ENCODE peak calls at places on chromosomes 11 and 22, in five cellular contexts. One of them, this sample, is unnamed.

GRCh38 chr11:100675115-100675650 is 11.9 kb upstream of the ARHGAP42 start:
- DNase-seq in NCI-H82: peak
- DNase-seq in T follicular helper cell: no peak
- DNase-seq in CD8-positive, alpha-beta T cell: no peak
- DNase-seq in globus pallidus: no peak
- DNase-seq in this sample: no peak

GRCh38 chr22:19291218-19291579 is 320 bp downstream of the CLTCL1 start:
- DNase-seq in NCI-H82: peak
- DNase-seq in T follicular helper cell: no peak
- DNase-seq in CD8-positive, alpha-beta T cell: peak
- DNase-seq in globus pallidus: no peak
- DNase-seq in this sample: peak

GRCh38 chr11:63840356-63841060 is 1.6 kb downstream of the MARK2 start:
- DNase-seq in NCI-H82: peak
- DNase-seq in T follicular helper cell: no peak
- DNase-seq in CD8-positive, alpha-beta T cell: no peak
- DNase-seq in globus pallidus: no peak
- DNase-seq in this sample: no peak

GRCh38 chr11:66851698-66852465 is 5.0 kb upstream of the LRFN4 start:
- DNase-seq in NCI-H82: peak
- DNase-seq in T follicular helper cell: no peak
- DNase-seq in CD8-positive, alpha-beta T cell: no peak
- DNase-seq in globus pallidus: no peak
- DNase-seq in this sample: no peak

GRCh38 chr11:126992065-126992803 is 8.3 kb downstream of the KIRREL3 start:
- DNase-seq in NCI-H82: no peak
- DNase-seq in T follicular helper cell: no peak
- DNase-seq in CD8-positive, alpha-beta T cell: no peak
- DNase-seq in globus pallidus: no peak
- DNase-seq in this sample: no peak

GRCh38 chr22:40326905-40327735 is 19.2 kb upstream of the ADSL start:
- DNase-seq in NCI-H82: no peak
- DNase-seq in T follicular helper cell: no peak
- DNase-seq in CD8-positive, alpha-beta T cell: no peak
- DNase-seq in globus pallidus: no peak
- DNase-seq in this sample: no peak

GRCh38 chr11:78595431-78596130 is 20.9 kb upstream of the NARS2 start:
- DNase-seq in NCI-H82: no peak
- DNase-seq in T follicular helper cell: no peak
- DNase-seq in CD8-positive, alpha-beta T cell: no peak
- DNase-seq in globus pallidus: no peak
- DNase-seq in this sample: no peak

GRCh38 chr11:36075053-36075452 is 131.2 kb downstream of the LDLRAD3 start:
- DNase-seq in NCI-H82: no peak
- DNase-seq in T follicular helper cell: no peak
- DNase-seq in CD8-positive, alpha-beta T cell: no peak
- DNase-seq in globus pallidus: no peak
- DNase-seq in this sample: no peak

GRCh38 chr11:45895553-45896259 is 10.3 kb downstream of the MAPK8IP1 start:
- DNase-seq in NCI-H82: no peak
- DNase-seq in T follicular helper cell: no peak
- DNase-seq in CD8-positive, alpha-beta T cell: no peak
- DNase-seq in globus pallidus: no peak
- DNase-seq in this sample: no peak

GRCh38 chr11:97607301-97608000 is 1217.6 kb downstream of the JRKL start:
- DNase-seq in NCI-H82: no peak
- DNase-seq in T follicular helper cell: no peak
- DNase-seq in CD8-positive, alpha-beta T cell: no peak
- DNase-seq in globus pallidus: no peak
- DNase-seq in this sample: no peak

GRCh38 chr11:121194731-121195596 is 93.9 kb downstream of the TECTA start:
- DNase-seq in NCI-H82: peak
- DNase-seq in T follicular helper cell: peak
- DNase-seq in CD8-positive, alpha-beta T cell: peak
- DNase-seq in globus pallidus: peak
- DNase-seq in this sample: peak

GRCh38 chr11:95671768-95672167 is 117.8 kb downstream of the FAM76B start:
- DNase-seq in NCI-H82: no peak
- DNase-seq in T follicular helper cell: no peak
- DNase-seq in CD8-positive, alpha-beta T cell: no peak
- DNase-seq in globus pallidus: no peak
- DNase-seq in this sample: no peak

GRCh38 chr11:1880746-1881441 is 10.8 kb downstream of the PRR33 start:
- DNase-seq in NCI-H82: no peak
- DNase-seq in T follicular helper cell: no peak
- DNase-seq in CD8-positive, alpha-beta T cell: no peak
- DNase-seq in globus pallidus: no peak
- DNase-seq in this sample: no peak

GRCh38 chr11:62260261-62260953 is 9.6 kb upstream of the SCGB2A2 start:
- DNase-seq in NCI-H82: no peak
- DNase-seq in T follicular helper cell: no peak
- DNase-seq in CD8-positive, alpha-beta T cell: no peak
- DNase-seq in globus pallidus: no peak
- DNase-seq in this sample: no peak

GRCh38 chr11:132719684-132720083 is 812.6 kb downstream of the OPCML start:
- DNase-seq in NCI-H82: no peak
- DNase-seq in T follicular helper cell: no peak
- DNase-seq in CD8-positive, alpha-beta T cell: no peak
- DNase-seq in globus pallidus: no peak
- DNase-seq in this sample: no peak

GRCh38 chr11:6116638-6117037 is 9.2 kb downstream of the OR56B4 start:
- DNase-seq in NCI-H82: no peak
- DNase-seq in T follicular helper cell: no peak
- DNase-seq in CD8-positive, alpha-beta T cell: no peak
- DNase-seq in globus pallidus: no peak
- DNase-seq in this sample: no peak

GRCh38 chr11:33646629-33647028 is 54.0 kb downstream of the C11orf91 start:
- DNase-seq in NCI-H82: no peak
- DNase-seq in T follicular helper cell: no peak
- DNase-seq in CD8-positive, alpha-beta T cell: no peak
- DNase-seq in globus pallidus: no peak
- DNase-seq in this sample: no peak

GRCh38 chr22:22681221-22681739 is 36.9 kb downstream of the GGTLC2 start:
- DNase-seq in NCI-H82: no peak
- DNase-seq in T follicular helper cell: no peak
- DNase-seq in CD8-positive, alpha-beta T cell: no peak
- DNase-seq in globus pallidus: no peak
- DNase-seq in this sample: no peak

GRCh38 chr22:45757068-45757467 is 85.4 kb downstream of the ATXN10 start:
- DNase-seq in NCI-H82: no peak
- DNase-seq in T follicular helper cell: no peak
- DNase-seq in CD8-positive, alpha-beta T cell: no peak
- DNase-seq in globus pallidus: peak
- DNase-seq in this sample: no peak

GRCh38 chr11:65298655-65299179 is 15.9 kb upstream of the CDC42EP2 start:
- DNase-seq in NCI-H82: no peak
- DNase-seq in T follicular helper cell: no peak
- DNase-seq in CD8-positive, alpha-beta T cell: no peak
- DNase-seq in globus pallidus: no peak
- DNase-seq in this sample: no peak

GRCh38 chr11:119991022-119991404 is 146.9 kb downstream of the TRIM29 start:
- DNase-seq in NCI-H82: no peak
- DNase-seq in T follicular helper cell: no peak
- DNase-seq in CD8-positive, alpha-beta T cell: no peak
- DNase-seq in globus pallidus: no peak
- DNase-seq in this sample: no peak

GRCh38 chr11:8098361-8098760 is 17.4 kb downstream of the TUB start:
- DNase-seq in NCI-H82: no peak
- DNase-seq in T follicular helper cell: no peak
- DNase-seq in CD8-positive, alpha-beta T cell: no peak
- DNase-seq in globus pallidus: no peak
- DNase-seq in this sample: no peak

GRCh38 chr11:128394436-128395089 is 192.8 kb downstream of the ETS1 start:
- DNase-seq in NCI-H82: no peak
- DNase-seq in T follicular helper cell: no peak
- DNase-seq in CD8-positive, alpha-beta T cell: no peak
- DNase-seq in globus pallidus: no peak
- DNase-seq in this sample: no peak

GRCh38 chr11:21048626-21049025 is 379.2 kb downstream of the NELL1 start:
- DNase-seq in NCI-H82: no peak
- DNase-seq in T follicular helper cell: no peak
- DNase-seq in CD8-positive, alpha-beta T cell: no peak
- DNase-seq in globus pallidus: no peak
- DNase-seq in this sample: no peak

GRCh38 chr11:16750417-16750816 is 12.0 kb downstream of the C11orf58 start:
- DNase-seq in NCI-H82: peak
- DNase-seq in T follicular helper cell: no peak
- DNase-seq in CD8-positive, alpha-beta T cell: no peak
- DNase-seq in globus pallidus: no peak
- DNase-seq in this sample: no peak

GRCh38 chr11:13052130-13052541 is 43.0 kb downstream of the RASSF10 start:
- DNase-seq in NCI-H82: no peak
- DNase-seq in T follicular helper cell: no peak
- DNase-seq in CD8-positive, alpha-beta T cell: no peak
- DNase-seq in globus pallidus: no peak
- DNase-seq in this sample: no peak

GRCh38 chr22:48357961-48358360 is 1469.7 kb downstream of the BRD1 start:
- DNase-seq in NCI-H82: no peak
- DNase-seq in T follicular helper cell: no peak
- DNase-seq in CD8-positive, alpha-beta T cell: no peak
- DNase-seq in globus pallidus: no peak
- DNase-seq in this sample: no peak

GRCh38 chr11:74749965-74750296 is 1.3 kb downstream of the RNF169 start:
- DNase-seq in NCI-H82: no peak
- DNase-seq in T follicular helper cell: no peak
- DNase-seq in CD8-positive, alpha-beta T cell: no peak
- DNase-seq in globus pallidus: no peak
- DNase-seq in this sample: no peak

GRCh38 chr11:78338138-78338537 is 79.5 kb downstream of the GAB2 start:
- DNase-seq in NCI-H82: peak
- DNase-seq in T follicular helper cell: no peak
- DNase-seq in CD8-positive, alpha-beta T cell: no peak
- DNase-seq in globus pallidus: peak
- DNase-seq in this sample: no peak

GRCh38 chr22:45617948-45618347 is 53.7 kb upstream of the ATXN10 start:
- DNase-seq in NCI-H82: no peak
- DNase-seq in T follicular helper cell: no peak
- DNase-seq in CD8-positive, alpha-beta T cell: no peak
- DNase-seq in globus pallidus: no peak
- DNase-seq in this sample: no peak

GRCh38 chr11:66542362-66542761 is 3.5 kb downstream of the ZDHHC24 start:
- DNase-seq in NCI-H82: no peak
- DNase-seq in T follicular helper cell: no peak
- DNase-seq in CD8-positive, alpha-beta T cell: no peak
- DNase-seq in globus pallidus: no peak
- DNase-seq in this sample: no peak

GRCh38 chr22:29726512-29727247 is 6.9 kb downstream of the CABP7 start:
- DNase-seq in NCI-H82: peak
- DNase-seq in T follicular helper cell: no peak
- DNase-seq in CD8-positive, alpha-beta T cell: no peak
- DNase-seq in globus pallidus: no peak
- DNase-seq in this sample: no peak

GRCh38 chr11:35747638-35748037 is 85.1 kb downstream of the TRIM44 start:
- DNase-seq in NCI-H82: no peak
- DNase-seq in T follicular helper cell: no peak
- DNase-seq in CD8-positive, alpha-beta T cell: no peak
- DNase-seq in globus pallidus: peak
- DNase-seq in this sample: no peak

GRCh38 chr11:76658651-76659650 is 11.6 kb downstream of the LRRC32 start:
- DNase-seq in NCI-H82: no peak
- DNase-seq in T follicular helper cell: no peak
- DNase-seq in CD8-positive, alpha-beta T cell: no peak
- DNase-seq in globus pallidus: no peak
- DNase-seq in this sample: no peak

GRCh38 chr11:123472236-123472935 is 42.3 kb downstream of the GRAMD1B start:
- DNase-seq in NCI-H82: peak
- DNase-seq in T follicular helper cell: no peak
- DNase-seq in CD8-positive, alpha-beta T cell: no peak
- DNase-seq in globus pallidus: no peak
- DNase-seq in this sample: no peak